ENCODE peak calls at places on chromosomes 2 and 18, in ten cellular contexts. O, Y, R, E, J, I, K, M, L and S are unnamed samples.

GRCh38 chr18:29838556-29838955 is 1204.0 kb downstream of the DSC3 start:
- DNase-seq in O (no peak), Y (no peak), R (no peak), E (no peak), J (no peak), I (no peak), K (no peak), M (no peak), L (no peak), S (no peak)

GRCh38 chr2:68925298-68925885 is 27.3 kb downstream of the GKN2 start:
- DNase-seq in O (peak), Y (no peak), R (no peak), E (peak), J (no peak), I (peak), K (no peak), M (no peak), L (no peak), S (no peak)

GRCh38 chr2:238929242-238930081 is 81.6 kb downstream of the TWIST2 start:
- DNase-seq in O (no peak), Y (no peak), R (no peak), E (no peak), J (no peak), I (no peak), K (peak), M (peak), L (no peak), S (no peak)

GRCh38 chr2:179936654-179937053 is 70.4 kb downstream of the CWC22 start:
- DNase-seq in O (no peak), Y (no peak), R (no peak), E (no peak), J (no peak), I (peak), K (no peak), M (no peak), L (no peak), S (no peak)

GRCh38 chr2:216006164-216006663 is 7.1 kb downstream of the MREG start:
- DNase-seq in O (no peak), Y (no peak), R (no peak), E (no peak), J (no peak), I (peak), K (no peak), M (no peak), L (no peak), S (peak)

GRCh38 chr2:43524180-43524965 is 71.5 kb downstream of the THADA start:
- DNase-seq in O (no peak), Y (peak), R (no peak), E (no peak), J (no peak), I (no peak), K (no peak), M (no peak), L (no peak), S (no peak)

GRCh38 chr2:54666741-54667639 is 56.5 kb upstream of the EML6 start:
- DNase-seq in O (no peak), Y (peak), R (no peak), E (no peak), J (no peak), I (no peak), K (peak), M (peak), L (no peak), S (no peak)

GRCh38 chr18:9845256-9845655 is 40.5 kb upstream of the TXNDC2 start:
- DNase-seq in O (no peak), Y (no peak), R (no peak), E (no peak), J (no peak), I (no peak), K (no peak), M (no peak), L (no peak), S (no peak)

GRCh38 chr2:211793783-211794182 is 744.8 kb downstream of the ERBB4 start:
- DNase-seq in O (no peak), Y (no peak), R (no peak), E (no peak), J (no peak), I (no peak), K (no peak), M (no peak), L (no peak), S (no peak)

GRCh38 chr2:238573065-238573778 is 146.5 kb downstream of the ASB1 start:
- DNase-seq in O (no peak), Y (no peak), R (no peak), E (no peak), J (no peak), I (peak), K (no peak), M (no peak), L (no peak), S (no peak)

GRCh38 chr2:232783278-232783677 is 6.9 kb upstream of the KCNJ13 start:
- DNase-seq in O (no peak), Y (no peak), R (no peak), E (no peak), J (no peak), I (no peak), K (no peak), M (no peak), L (no peak), S (no peak)

GRCh38 chr2:32383858-32384257 is 27.0 kb downstream of the BIRC6 start:
- DNase-seq in O (no peak), Y (no peak), R (no peak), E (no peak), J (no peak), I (no peak), K (no peak), M (no peak), L (no peak), S (no peak)

GRCh38 chr2:194443926-194444325 is 1213.1 kb upstream of the SLC39A10 start:
- DNase-seq in O (no peak), Y (no peak), R (no peak), E (no peak), J (no peak), I (no peak), K (no peak), M (no peak), L (no peak), S (no peak)

GRCh38 chr2:198316231-198316630 is 511.8 kb downstream of the PLCL1 start:
- DNase-seq in O (no peak), Y (no peak), R (no peak), E (no peak), J (no peak), I (no peak), K (no peak), M (no peak), L (no peak), S (no peak)

GRCh38 chr2:143720093-143720664 is 591.0 kb downstream of the ARHGAP15 start:
- DNase-seq in O (no peak), Y (no peak), R (no peak), E (no peak), J (no peak), I (no peak), K (no peak), M (no peak), L (peak), S (no peak)

GRCh38 chr2:9697904-9698303 is 67.1 kb upstream of the YWHAQ start:
- DNase-seq in O (no peak), Y (no peak), R (no peak), E (no peak), J (no peak), I (peak), K (no peak), M (no peak), L (no peak), S (no peak)

GRCh38 chr2:71452565-71452964 is 796 bp upstream of the DYSF start:
- DNase-seq in O (no peak), Y (no peak), R (no peak), E (no peak), J (peak), I (peak), K (no peak), M (no peak), L (no peak), S (peak)

GRCh38 chr18:55001625-55002024 is 42.4 kb upstream of the CCDC68 start:
- DNase-seq in O (no peak), Y (no peak), R (no peak), E (no peak), J (no peak), I (no peak), K (no peak), M (no peak), L (no peak), S (no peak)

GRCh38 chr2:119683717-119684443 is 4.9 kb downstream of the TMEM177 start:
- DNase-seq in O (no peak), Y (peak), R (no peak), E (no peak), J (no peak), I (no peak), K (no peak), M (no peak), L (no peak), S (peak)

GRCh38 chr2:95276244-95276887 is 2.1 kb downstream of the PROM2 start:
- DNase-seq in O (no peak), Y (no peak), R (no peak), E (no peak), J (no peak), I (no peak), K (no peak), M (no peak), L (no peak), S (no peak)

GRCh38 chr2:62306751-62307468 is 111.0 kb downstream of the B3GNT2 start:
- DNase-seq in O (no peak), Y (no peak), R (no peak), E (peak), J (no peak), I (peak), K (no peak), M (no peak), L (peak), S (no peak)

GRCh38 chr2:112031473-112031872 is 23.6 kb upstream of the TMEM87B start:
- DNase-seq in O (no peak), Y (peak), R (no peak), E (no peak), J (no peak), I (no peak), K (no peak), M (no peak), L (no peak), S (no peak)

GRCh38 chr2:229344151-229344551 is 73.1 kb upstream of the PID1 start:
- DNase-seq in O (no peak), Y (peak), R (peak), E (no peak), J (peak), I (no peak), K (no peak), M (no peak), L (no peak), S (no peak)

GRCh38 chr18:44592639-44593038 is 88.0 kb upstream of the SETBP1 start:
- DNase-seq in O (no peak), Y (peak), R (no peak), E (no peak), J (no peak), I (no peak), K (no peak), M (no peak), L (no peak), S (no peak)

GRCh38 chr2:232611061-232611460 is 22.3 kb upstream of the EFHD1 start:
- DNase-seq in O (no peak), Y (no peak), R (no peak), E (no peak), J (no peak), I (no peak), K (no peak), M (no peak), L (no peak), S (no peak)

GRCh38 chr18:10271481-10271880 is 183.0 kb upstream of the APCDD1 start:
- DNase-seq in O (no peak), Y (peak), R (peak), E (no peak), J (no peak), I (no peak), K (no peak), M (no peak), L (no peak), S (no peak)

GRCh38 chr2:181426687-181427086 is 30.5 kb upstream of the ITGA4 start:
- DNase-seq in O (no peak), Y (no peak), R (no peak), E (no peak), J (no peak), I (no peak), K (no peak), M (no peak), L (peak), S (no peak)

GRCh38 chr2:201403904-201404303 is 46.8 kb upstream of the FLACC1 start:
- DNase-seq in O (no peak), Y (no peak), R (no peak), E (no peak), J (no peak), I (no peak), K (no peak), M (no peak), L (no peak), S (peak)

GRCh38 chr2:21256006-21256405 is 132.2 kb downstream of the TDRD15 start:
- DNase-seq in O (no peak), Y (no peak), R (no peak), E (no peak), J (no peak), I (no peak), K (peak), M (peak), L (peak), S (peak)

GRCh38 chr18:487371-487770 is 13.1 kb downstream of the COLEC12 start:
- DNase-seq in O (no peak), Y (no peak), R (no peak), E (no peak), J (no peak), I (no peak), K (no peak), M (no peak), L (no peak), S (no peak)

GRCh38 chr2:163681765-163682164 is 54.0 kb downstream of the FIGN start:
- DNase-seq in O (no peak), Y (peak), R (no peak), E (no peak), J (no peak), I (no peak), K (no peak), M (no peak), L (no peak), S (no peak)

GRCh38 chr2:73006969-73007710 is 64.4 kb downstream of the SFXN5 start:
- DNase-seq in O (no peak), Y (no peak), R (no peak), E (no peak), J (no peak), I (no peak), K (no peak), M (no peak), L (no peak), S (no peak)

GRCh38 chr2:95699201-95699600 is 107.4 kb downstream of the TRIM43 start:
- DNase-seq in O (no peak), Y (no peak), R (no peak), E (no peak), J (no peak), I (no peak), K (no peak), M (no peak), L (no peak), S (no peak)

GRCh38 chr2:40127890-40128548 is 323.9 kb downstream of the SLC8A1 start:
- DNase-seq in O (no peak), Y (peak), R (peak), E (no peak), J (peak), I (no peak), K (no peak), M (no peak), L (no peak), S (no peak)

GRCh38 chr18:80171190-80171872 is 62.3 kb downstream of the ADNP2 start:
- DNase-seq in O (no peak), Y (no peak), R (no peak), E (peak), J (no peak), I (peak), K (peak), M (peak), L (peak), S (no peak)